ENCODE peak calls at places on chromosomes 16 and 17, in nine cellular contexts. A, P, J, U, W, X, V, C and E are unnamed samples. For H3K36me3, the result is how much of the 10 kb centered on the place peaks cover.

GRCh38 chr16:11395949-11396240 is 50.6 kb downstream of the RMI2 start:
- DNase-seq in A (no peak), P (no peak), J (no peak), U (no peak), W (no peak), X (peak), V (no peak), C (no peak), E (no peak)

GRCh38 chr17:75365931-75366275 is 39.6 kb downstream of the GRB2 start:
- DNase-seq in A (no peak), P (no peak), J (no peak), U (no peak), W (no peak), X (no peak), V (no peak), C (no peak), E (no peak)

GRCh38 chr16:67672739-67673662 is 6.4 kb downstream of the C16orf86 start:
- DNase-seq in A (peak), P (peak), J (peak), U (peak), W (peak), X (peak), V (peak), C (peak), E (peak)

GRCh38 chr16:4944333-4945281 is 7.7 kb upstream of the PPL start:
- DNase-seq in A (peak), P (peak), J (peak), U (no peak), W (peak), X (peak), V (peak), C (peak), E (peak)

GRCh38 chr16:67430504-67431076 is 331 bp upstream of the HSD11B2 start:
- DNase-seq in A (no peak), P (no peak), J (peak), U (no peak), W (peak), X (no peak), V (no peak), C (peak), E (no peak)

GRCh38 chr16:58197314-58198012 is 443 bp downstream of the CSNK2A2 start:
- DNase-seq in A (peak), P (no peak), J (no peak), U (no peak), W (no peak), X (no peak), V (no peak), C (no peak), E (peak)

GRCh38 chr16:78230832-78231231 is 131.4 kb downstream of the WWOX start:
- DNase-seq in A (no peak), P (peak), J (no peak), U (no peak), W (no peak), X (no peak), V (no peak), C (no peak), E (no peak)

GRCh38 chr17:44219126-44219635 is 294 bp downstream of the UBTF start:
- DNase-seq in A (peak), P (peak), J (peak), U (peak), W (no peak), X (peak), V (peak), C (no peak), E (peak)

GRCh38 chr16:76386784-76387183 is 109.6 kb downstream of the CNTNAP4 start:
- DNase-seq in A (no peak), P (no peak), J (no peak), U (no peak), W (no peak), X (no peak), V (no peak), C (no peak), E (no peak)

GRCh38 chr16:85935957-85936760 is 37.2 kb downstream of the IRF8 start:
- DNase-seq in A (no peak), P (no peak), J (no peak), U (peak), W (no peak), X (no peak), V (no peak), C (no peak), E (no peak)

GRCh38 chr16:57984443-57985203 is 13.7 kb upstream of the CNGB1 start:
- DNase-seq in A (peak), P (peak), J (peak), U (peak), W (peak), X (peak), V (peak), C (peak), E (peak)

GRCh38 chr17:33016920-33017319 is 25.3 kb downstream of the SPACA3 start:
- DNase-seq in A (peak), P (no peak), J (no peak), U (no peak), W (no peak), X (no peak), V (peak), C (no peak), E (peak)

GRCh38 chr16:3494574-3494973 is 715 bp downstream of the C16orf90 start:
- DNase-seq in A (no peak), P (no peak), J (no peak), U (no peak), W (no peak), X (no peak), V (no peak), C (no peak), E (peak)

GRCh38 chr17:77426676-77427386 is 286.1 kb downstream of the SEC14L1 start:
- DNase-seq in A (no peak), P (no peak), J (no peak), U (no peak), W (no peak), X (no peak), V (peak), C (no peak), E (no peak)

GRCh38 chr16:81712681-81713080 is 66.4 kb upstream of the PLCG2 start:
- DNase-seq in A (no peak), P (no peak), J (no peak), U (no peak), W (no peak), X (no peak), V (no peak), C (no peak), E (peak)

GRCh38 chr17:63480826-63481487 is 4.1 kb downstream of the ACE start:
- DNase-seq in A (no peak), P (no peak), J (no peak), U (no peak), W (no peak), X (no peak), V (no peak), C (no peak), E (peak)

GRCh38 chr17:81941484-81942166 is 4.5 kb upstream of the PYCR1 start:
- DNase-seq in A (no peak), P (no peak), J (peak), U (no peak), W (no peak), X (no peak), V (no peak), C (no peak), E (peak)

GRCh38 chr17:50715471-50715870 is 3.9 kb upstream of the LUC7L3 start:
- DNase-seq in A (no peak), P (no peak), J (no peak), U (no peak), W (no peak), X (no peak), V (no peak), C (no peak), E (no peak)

GRCh38 chr16:23835390-23836077 is at the start of gene PRKCB:
- DNase-seq in A (peak), P (peak), J (peak), U (peak), W (peak), X (peak), V (peak), C (peak), E (peak)

GRCh38 chr17:78081551-78081950 is 47.0 kb downstream of the TMC6 start:
- DNase-seq in A (no peak), P (no peak), J (no peak), U (no peak), W (no peak), X (no peak), V (no peak), C (no peak), E (no peak)

GRCh38 chr16:31513126-31513525 is 4.9 kb upstream of the RUSF1 start:
- DNase-seq in A (no peak), P (peak), J (no peak), U (no peak), W (no peak), X (no peak), V (no peak), C (no peak), E (no peak)

GRCh38 chr17:80377798-80378197 is 37.2 kb upstream of the ENDOV start:
- DNase-seq in A (no peak), P (no peak), J (no peak), U (no peak), W (peak), X (peak), V (no peak), C (no peak), E (no peak)

DNA sequence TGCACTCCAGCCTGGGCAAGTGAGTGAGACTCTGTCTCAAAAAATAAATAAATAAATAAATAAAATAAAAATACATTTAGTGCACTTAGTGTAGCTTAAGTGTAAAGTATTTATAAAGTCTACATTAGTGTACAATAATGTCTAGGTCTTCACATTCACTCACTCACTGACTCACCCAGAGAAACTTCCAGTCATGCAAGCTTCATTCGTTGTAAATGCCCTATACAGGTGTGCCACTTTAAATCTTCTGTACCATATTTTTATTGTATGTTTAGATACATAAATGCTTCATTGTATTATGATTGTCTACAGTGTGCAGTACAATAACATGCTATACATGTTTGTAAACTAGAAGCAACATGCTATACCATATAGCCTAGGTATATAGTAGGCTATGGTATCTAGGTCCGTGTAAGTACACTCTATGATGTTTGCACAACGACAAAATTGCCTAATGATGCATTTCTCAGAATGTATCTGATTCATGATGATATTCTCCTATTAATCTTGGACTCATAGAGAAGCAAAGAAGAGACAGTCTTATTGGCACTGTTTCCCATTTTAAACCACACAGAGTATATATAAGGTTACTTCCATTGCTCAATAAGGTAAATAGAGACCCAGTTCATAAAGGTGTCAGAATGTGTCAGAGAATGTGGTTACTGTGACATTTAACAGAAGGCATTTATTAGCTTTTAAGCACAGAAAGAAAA is 1314.9 kb downstream of the CDH11 start:
- DNase-seq in A (no peak), P (no peak), J (no peak), U (no peak), W (no peak), X (no peak), V (no peak), C (no peak), E (no peak)
- H3K36me3 ChIP-seq in A (under half), P (under half), J (under half), U (under half), W (under half), X (under half), V (under half), C (under half), E (under half)

GRCh38 chr17:4548721-4549531 is 6.3 kb downstream of the MYBBP1A start:
- DNase-seq in A (peak), P (peak), J (no peak), U (no peak), W (no peak), X (peak), V (no peak), C (no peak), E (no peak)
- H3K36me3 ChIP-seq in A (under half), P (half or more), J (half or more), U (half or more), W (under half), X (half or more), V (half or more), C (half or more), E (half or more)

GRCh38 chr16:27355610-27356009 is 41.8 kb downstream of the IL4R start:
- DNase-seq in A (peak), P (peak), J (peak), U (peak), W (no peak), X (peak), V (no peak), C (no peak), E (peak)

GRCh38 chr16:27359615-27360014 is 42.4 kb upstream of the IL21R start:
- DNase-seq in A (no peak), P (no peak), J (no peak), U (no peak), W (no peak), X (no peak), V (no peak), C (no peak), E (no peak)

GRCh38 chr16:27361987-27362386 is 40.0 kb upstream of the IL21R start:
- DNase-seq in A (no peak), P (no peak), J (no peak), U (no peak), W (no peak), X (no peak), V (no peak), C (no peak), E (no peak)

GRCh38 chr16:27356794-27357193 is 43.0 kb downstream of the IL4R start:
- DNase-seq in A (no peak), P (no peak), J (no peak), U (no peak), W (no peak), X (no peak), V (no peak), C (no peak), E (no peak)

DNA sequence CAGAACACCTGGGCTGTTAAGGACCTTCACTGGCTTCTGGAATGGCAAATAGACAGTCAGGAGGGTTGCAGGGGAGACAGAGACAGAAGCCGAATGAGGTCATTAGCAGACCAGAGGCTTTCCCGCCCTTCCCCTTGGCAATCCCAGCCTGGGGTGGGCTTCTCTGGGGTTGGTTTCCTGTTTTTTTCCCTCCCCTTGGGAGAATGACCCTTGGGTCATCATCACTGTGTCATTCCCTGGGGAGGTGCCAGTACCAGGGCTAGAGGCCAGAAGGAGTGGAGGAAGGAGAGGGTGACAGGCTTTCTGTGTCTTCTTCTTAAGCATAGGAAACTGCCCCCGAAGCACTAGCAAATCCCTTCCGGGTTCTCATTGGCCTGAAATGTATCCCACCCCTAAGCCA is 42.9 kb upstream of the IL21R start:
- DNase-seq in A (no peak), P (no peak), J (no peak), U (no peak), W (no peak), X (no peak), V (no peak), C (no peak), E (no peak)
- H3K36me3 ChIP-seq in A (under half), P (half or more), J (half or more), U (half or more), W (under half), X (half or more), V (under half), C (under half), E (under half)

GRCh38 chr17:58491510-58492045 is 3.4 kb upstream of the HSF5 start:
- DNase-seq in A (no peak), P (no peak), J (no peak), U (no peak), W (no peak), X (no peak), V (no peak), C (no peak), E (no peak)
- H3K36me3 ChIP-seq in A (under half), P (half or more), J (half or more), U (half or more), W (under half), X (half or more), V (half or more), C (half or more), E (under half)